ENCODE peak calls at places on chromosomes 12 and 14, in eight cellular contexts. C is mammary epithelial cell, D is psoas muscle, I is heart left ventricle, S is cardiac fibroblast, B is suprapubic skin, W is transverse colon, L is fibroblast of the aortic adventitia. A is an unnamed sample.

GRCh38 chr12:9406564-9407424 is 198.6 kb upstream of the PZP start:
- DNase-seq in L (no peak), B (no peak), D (no peak), W (no peak), C (no peak), S (no peak), I (no peak), A (no peak)

GRCh38 chr14:44287858-44288257 is 219.2 kb downstream of the FSCB start:
- DNase-seq in B (no peak), D (no peak), C (peak), I (no peak), S (no peak), L (peak), W (no peak), A (no peak)

GRCh38 chr12:95796982-95797289 is 6.4 kb upstream of the NTN4 start:
- DNase-seq in C (peak), B (no peak), D (no peak), L (peak), S (no peak), W (no peak), I (no peak), A (no peak)

GRCh38 chr12:120836119-120836684 is 68.0 kb downstream of the SPPL3 start:
- DNase-seq in D (no peak), I (no peak), L (no peak), S (no peak), C (no peak), B (no peak), W (no peak), A (no peak)

GRCh38 chr12:11136075-11136474 is 1.6 kb upstream of the TAS2R30 start:
- DNase-seq in W (no peak), C (no peak), B (no peak), D (no peak), L (no peak), S (no peak), I (no peak), A (no peak)

GRCh38 chr12:113190761-113191160 is 5.2 kb downstream of the RITA1 start:
- DNase-seq in I (no peak), C (peak), D (no peak), B (no peak), L (peak), S (peak), W (no peak), A (peak)

GRCh38 chr14:51396222-51396815 is 156.3 kb downstream of the TMX1 start:
- DNase-seq in D (peak), W (peak), C (peak), I (no peak), L (peak), S (peak), B (no peak), A (peak)

GRCh38 chr14:84792722-84793410 is 737.1 kb upstream of the FLRT2 start:
- DNase-seq in B (no peak), C (no peak), W (no peak), D (no peak), S (no peak), I (no peak), L (no peak), A (no peak)

GRCh38 chr12:67355428-67356385 is 86.5 kb downstream of the CAND1 start:
- DNase-seq in S (peak), C (peak), D (no peak), W (no peak), L (peak), I (no peak), B (no peak), A (peak)

GRCh38 chr14:85248881-85249635 is 280.9 kb upstream of the FLRT2 start:
- DNase-seq in C (peak), L (peak), W (no peak), D (no peak), B (no peak), I (no peak), S (peak), A (no peak)

GRCh38 chr14:63453443-63453936 is 89.7 kb downstream of the PPP2R5E start:
- DNase-seq in W (no peak), S (peak), C (no peak), B (no peak), D (no peak), I (no peak), L (peak), A (no peak)

GRCh38 chr12:53738834-53739284 is 11.6 kb upstream of the CALCOCO1 start:
- DNase-seq in I (no peak), L (no peak), D (no peak), S (no peak), B (no peak), W (no peak), C (no peak), A (no peak)

GRCh38 chr12:45762185-45763110 is 32.9 kb downstream of the ARID2 start:
- DNase-seq in I (no peak), S (peak), C (peak), D (no peak), L (peak), B (no peak), W (no peak), A (peak)

GRCh38 chr14:73242274-73242960 is 5.1 kb downstream of the PAPLN start:
- DNase-seq in L (peak), S (peak), W (no peak), B (no peak), C (no peak), D (peak), I (no peak), A (no peak)

GRCh38 chr12:127531561-127531960 is 735.4 kb upstream of the TMEM132C start:
- DNase-seq in I (no peak), C (no peak), B (no peak), L (no peak), W (no peak), S (no peak), D (no peak), A (no peak)

GRCh38 chr12:120367252-120367923 is 1.6 kb downstream of the MSI1 start:
- DNase-seq in C (no peak), B (no peak), I (no peak), W (peak), L (no peak), D (no peak), S (no peak), A (no peak)

GRCh38 chr12:25186788-25187397 is 8.1 kb downstream of the DNAI7 start:
- DNase-seq in L (no peak), W (no peak), B (no peak), S (no peak), I (no peak), D (no peak), C (peak), A (peak)

GRCh38 chr12:55934343-55934742 is 3.4 kb downstream of the DGKA start:
- DNase-seq in B (no peak), S (peak), W (no peak), L (peak), C (no peak), I (no peak), D (no peak), A (no peak)

GRCh38 chr14:63504628-63505027 is 38.5 kb downstream of the PPP2R5E start:
- DNase-seq in W (no peak), D (no peak), S (no peak), I (no peak), C (peak), L (no peak), B (no peak), A (no peak)

GRCh38 chr12:117032593-117033381 is 66.4 kb downstream of the TESC start:
- DNase-seq in W (no peak), B (no peak), S (peak), C (no peak), L (no peak), D (no peak), I (no peak), A (peak)

GRCh38 chr14:96502621-96503251 is 554 bp downstream of the PAPOLA start:
- DNase-seq in L (peak), C (peak), I (peak), S (peak), W (peak), B (peak), D (peak), A (peak)

DNA sequence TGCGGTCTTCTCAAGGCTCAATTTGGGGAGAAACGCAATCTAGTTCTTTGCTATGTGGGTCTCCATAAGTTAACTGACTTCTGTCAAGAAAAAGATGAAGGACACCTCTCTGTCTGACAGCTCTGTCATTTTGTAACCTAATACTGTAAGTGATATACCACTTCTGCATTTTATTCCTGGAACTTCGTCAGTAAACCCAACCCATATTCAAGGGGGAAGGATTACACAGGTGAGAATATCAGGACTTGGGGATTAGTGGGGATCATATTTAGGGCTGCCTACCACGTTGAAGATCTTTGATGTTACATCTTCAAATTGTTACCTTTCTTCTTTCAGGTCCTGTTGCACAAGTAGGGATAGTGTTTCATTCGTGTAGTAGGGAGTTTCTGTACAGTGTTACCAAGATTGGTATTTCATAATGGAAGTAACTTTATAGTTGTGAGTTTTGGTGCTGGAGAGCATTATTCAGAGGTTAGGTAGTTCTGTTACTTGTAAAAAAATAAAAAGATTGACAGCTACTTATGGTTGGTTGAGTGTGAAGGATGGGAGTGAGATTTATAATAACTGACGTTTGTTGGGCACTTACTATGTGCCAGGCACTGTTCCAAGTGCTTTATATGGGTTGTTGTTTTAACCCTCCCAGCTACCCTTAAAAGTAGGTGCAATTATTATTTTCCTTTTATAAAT is 1.6 kb downstream of the TMEM260 start:
- DNase-seq in S (no peak), I (no peak), D (no peak), L (no peak), C (peak), W (no peak), B (no peak), A (no peak)
- H3K4me3 ChIP-seq in S (peak), I (peak), D (peak), L (peak), C (peak), W (peak), B (peak), A (no peak)

GRCh38 chr12:82383930-82384513 is 25.7 kb downstream of the METTL25 start:
- DNase-seq in L (peak), D (no peak), W (no peak), I (no peak), S (peak), B (no peak), C (peak), A (peak)
- TF ChIP-seq CTCF in L (peak), D (peak), W (peak), I (peak), S (peak), B (no peak), C (peak), A (peak)

DNA sequence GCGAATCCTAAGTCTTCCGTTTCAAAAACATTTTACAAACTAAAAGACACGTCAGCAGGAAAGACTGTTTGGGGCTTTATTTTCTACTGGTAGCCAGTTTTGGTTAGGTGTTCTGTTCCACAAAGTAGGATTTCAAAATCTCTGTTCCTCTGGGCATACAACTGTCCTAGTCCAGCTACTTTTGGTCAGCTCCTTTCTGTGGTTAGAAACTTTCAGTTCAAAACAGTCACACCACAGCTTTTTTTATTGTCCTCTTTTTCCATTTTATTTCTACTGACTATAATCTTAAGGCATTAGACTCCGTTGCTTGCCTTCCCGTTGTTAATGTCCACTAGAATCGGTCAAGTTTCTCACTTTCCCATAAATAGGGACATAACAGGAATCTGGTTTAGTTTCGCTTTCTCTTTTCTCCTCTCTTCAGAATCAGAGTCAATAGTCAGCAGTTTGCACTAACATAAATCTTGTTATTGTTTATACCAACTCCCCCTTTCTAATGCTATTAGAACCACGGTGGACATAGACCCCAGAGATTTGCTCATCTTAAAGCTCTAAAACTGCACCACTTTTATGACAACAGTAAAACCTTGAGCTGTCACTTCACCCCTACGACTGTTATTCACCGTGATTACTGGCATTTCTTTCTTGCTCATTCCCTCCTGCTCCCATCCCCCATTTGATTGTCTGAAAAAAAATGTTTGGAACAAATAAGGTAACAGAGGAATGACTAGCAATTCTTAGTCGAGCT is 41.5 kb upstream of the NPAS3 start:
- DNase-seq in W (no peak), B (no peak), I (no peak), L (peak), D (no peak), S (peak), C (peak), A (peak)
- H3K4me3 ChIP-seq in W (peak), B (peak), I (peak), L (peak), D (peak), S (peak), C (peak), A (peak)

GRCh38 chr12:52534482-52534881 is 14.3 kb upstream of the KRT5 start:
- DNase-seq in W (no peak), C (no peak), L (no peak), D (no peak), S (no peak), B (no peak), I (no peak), A (no peak)
- TF ChIP-seq CTCF in W (no peak), C (no peak), L (no peak), D (no peak), S (peak), B (no peak), I (no peak), A (no peak)

GRCh38 chr14:103870891-103871595 is 23.7 kb upstream of the PPP1R13B start:
- DNase-seq in D (no peak), W (no peak), C (no peak), S (no peak), B (no peak), L (no peak), I (no peak), A (no peak)

GRCh38 chr14:103869406-103870143 is 22.2 kb upstream of the PPP1R13B start:
- DNase-seq in D (no peak), B (no peak), W (no peak), S (no peak), L (no peak), C (no peak), I (peak), A (no peak)

GRCh38 chr14:103872492-103873113 is 25.2 kb upstream of the PPP1R13B start:
- DNase-seq in L (no peak), S (no peak), B (no peak), C (no peak), D (no peak), I (no peak), W (no peak), A (no peak)

GRCh38 chr14:103870144-103870876 is 22.9 kb upstream of the PPP1R13B start:
- DNase-seq in C (no peak), B (peak), I (peak), D (no peak), W (no peak), S (no peak), L (no peak), A (no peak)

DNA sequence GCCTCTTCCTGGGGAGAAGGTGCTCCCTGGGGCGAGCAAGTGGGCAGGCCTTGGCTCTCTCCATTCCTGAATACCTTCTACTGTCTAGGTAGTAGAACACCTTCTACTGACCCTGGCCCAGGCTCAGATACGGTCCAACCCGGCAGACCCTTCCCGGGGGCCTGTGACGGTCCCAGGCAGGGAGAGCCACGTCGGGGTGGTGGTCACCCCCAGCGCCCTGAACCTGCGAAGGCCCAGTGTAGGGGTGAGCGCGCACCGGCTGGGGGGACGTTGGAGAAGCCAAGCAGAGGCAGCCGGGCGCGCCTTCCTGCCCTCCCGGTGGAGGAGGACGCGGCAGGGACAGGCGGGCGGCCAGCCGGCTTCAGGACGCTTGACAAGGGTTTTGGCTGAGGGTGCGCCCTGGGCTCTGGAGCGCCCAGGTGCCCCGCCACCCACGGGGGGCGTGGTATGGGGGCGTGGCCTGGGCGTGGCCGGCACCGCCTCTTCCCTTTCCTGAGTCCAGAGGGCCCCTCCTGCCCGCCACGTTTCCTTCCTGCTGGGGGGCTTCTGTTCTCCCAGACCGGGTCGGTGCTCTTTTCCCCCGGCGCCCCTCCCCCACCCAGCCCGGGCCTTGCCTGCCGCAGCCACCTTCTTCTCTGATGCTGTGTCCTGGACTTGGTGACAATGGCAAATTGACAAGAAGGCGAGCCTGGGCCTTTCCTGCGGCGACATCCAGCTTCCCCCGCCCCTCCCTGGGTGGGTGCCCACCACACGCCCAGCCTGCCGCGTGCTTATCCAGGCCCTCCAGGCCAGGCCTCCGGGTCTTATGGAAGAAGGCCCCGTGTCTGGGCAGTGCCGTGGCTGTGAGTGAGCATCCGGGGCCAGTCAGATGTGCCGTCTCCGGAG is 24.5 kb upstream of the PPP1R13B start:
- DNase-seq in S (peak), L (no peak), W (peak), B (no peak), D (peak), C (no peak), I (peak), A (no peak)
- H3K4me3 ChIP-seq in S (peak), L (no peak), W (peak), B (peak), D (peak), C (peak), I (peak), A (peak)

A was measured in astrocyte of the spinal cord.